ENCODE peak calls at places on chromosomes 5 and 9, in nine cellular contexts. Q is BE2C; J is dorsolateral prefrontal cortex; T is stomach; Z is NCI-H2029 treated with DMSO at 0.1 percent for 48 hours; P is C1 segment of cervical spinal cord; N is ovary; R is T-helper 2 cell treated with Interferon-gamma antibody and Interleukin-4, amounts not matched to agents 5 μg/mL and 100 μg/mL, for 36 hours; E is non-pigmented ciliary epithelial cell. K is an unnamed sample.

GRCh38 chr5:175624362-175624761 is 33.5 kb upstream of the HRH2 start:
- DNase-seq in Q (no peak), J (no peak), T (no peak), Z (no peak), P (no peak), N (no peak), R (no peak), E (no peak), K (no peak)

GRCh38 chr5:138543730-138544104 is 681 bp upstream of the ETF1 start:
- DNase-seq in Q (peak; percentile 79), J (no peak), T (no peak), Z (no peak), P (no peak), N (no peak), R (no peak), E (no peak), K (no peak)

GRCh38 chr5:54217826-54218503 is 92.4 kb downstream of the ARL15 start:
- DNase-seq in Q (peak; percentile 36), J (no peak), T (peak; percentile 27), Z (peak; percentile 89), P (no peak), N (peak; percentile 45), R (no peak), E (peak; percentile 35), K (no peak)

GRCh38 chr5:148850836-148851235 is 24.4 kb downstream of the ADRB2 start:
- DNase-seq in Q (no peak), J (no peak), T (no peak), Z (no peak), P (no peak), N (no peak), R (no peak), E (no peak), K (no peak)

GRCh38 chr5:135235002-135235401 is 164.0 kb downstream of the MACROH2A1 start:
- DNase-seq in Q (peak; percentile 5), J (no peak), T (no peak), Z (no peak), P (no peak), N (no peak), R (no peak), E (no peak), K (no peak)

GRCh38 chr9:5231212-5231611 is at the start of gene INSL4:
- DNase-seq in Q (no peak), J (no peak), T (no peak), Z (no peak), P (no peak), N (no peak), R (no peak), E (peak; percentile 8), K (no peak)

GRCh38 chr5:3605298-3606010 is 9.8 kb downstream of the IRX1 start:
- DNase-seq in Q (no peak), J (no peak), T (no peak), Z (no peak), P (no peak), N (no peak), R (no peak), E (no peak), K (no peak)

GRCh38 chr5:167389537-167389936 is 901.9 kb upstream of the WWC1 start:
- DNase-seq in Q (no peak), J (no peak), T (no peak), Z (no peak), P (no peak), N (no peak), R (no peak), E (peak; percentile 1), K (no peak)

GRCh38 chr5:86909896-86910295 is 292.2 kb downstream of the COX7C start:
- DNase-seq in Q (no peak), J (no peak), T (no peak), Z (no peak), P (no peak), N (no peak), R (no peak), E (no peak), K (no peak)

GRCh38 chr9:21661626-21662025 is 140.8 kb upstream of the MTAP start:
- DNase-seq in Q (no peak), J (no peak), T (no peak), Z (no peak), P (no peak), N (no peak), R (no peak), E (no peak), K (no peak)

GRCh38 chr9:81393985-81394811 is 295.1 kb downstream of the TLE1 start:
- DNase-seq in Q (no peak), J (no peak), T (no peak), Z (peak; percentile 17), P (no peak), N (no peak), R (no peak), E (no peak), K (no peak)

GRCh38 chr5:130836729-130837660 is 328.1 kb downstream of the HINT1 start:
- DNase-seq in Q (no peak), J (no peak), T (no peak), Z (peak; percentile 23), P (no peak), N (no peak), R (no peak), E (no peak), K (no peak)

GRCh38 chr9:124372038-124372437 is 43.2 kb downstream of the PSMB7 start:
- DNase-seq in Q (no peak), J (no peak), T (no peak), Z (no peak), P (no peak), N (no peak), R (no peak), E (no peak), K (no peak)

GRCh38 chr9:116327702-116328440 is 174.3 kb downstream of the PAPPA start:
- DNase-seq in Q (no peak), J (no peak), T (no peak), Z (no peak), P (no peak), N (no peak), R (no peak), E (peak; percentile 13), K (no peak)

GRCh38 chr9:89138463-89139390 is 39.9 kb downstream of the SHC3 start:
- DNase-seq in Q (no peak), J (no peak), T (no peak), Z (no peak), P (no peak), N (no peak), R (no peak), E (no peak), K (no peak)

GRCh38 chr5:67347821-67348220 is 151.2 kb upstream of the CD180 start:
- DNase-seq in Q (no peak), J (no peak), T (no peak), Z (no peak), P (no peak), N (no peak), R (no peak), E (no peak), K (no peak)

GRCh38 chr9:92206490-92206889 is 87.0 kb downstream of the IARS1 start:
- DNase-seq in Q (no peak), J (no peak), T (no peak), Z (no peak), P (no peak), N (no peak), R (no peak), E (no peak), K (no peak)

GRCh38 chr5:61964199-61964598 is 341.8 kb upstream of the KIF2A start:
- DNase-seq in Q (no peak), J (no peak), T (no peak), Z (no peak), P (no peak), N (no peak), R (no peak), E (no peak), K (no peak)

GRCh38 chr5:107474724-107475489 is 195.8 kb downstream of the EFNA5 start:
- DNase-seq in Q (no peak), J (no peak), T (no peak), Z (no peak), P (no peak), N (no peak), R (no peak), E (no peak), K (no peak)

GRCh38 chr5:137834498-137834897 is 33.2 kb upstream of the MYOT start:
- DNase-seq in Q (no peak), J (no peak), T (no peak), Z (no peak), P (no peak), N (no peak), R (no peak), E (no peak), K (no peak)

GRCh38 chr5:175246242-175246891 is 197.6 kb downstream of the DRD1 start:
- DNase-seq in Q (no peak), J (peak; percentile 35), T (no peak), Z (no peak), P (no peak), N (no peak), R (peak; percentile 6), E (peak; percentile 88), K (no peak)

GRCh38 chr9:122379340-122379739 is 8.5 kb downstream of the PTGS1 start:
- DNase-seq in Q (no peak), J (no peak), T (no peak), Z (no peak), P (no peak), N (no peak), R (no peak), E (no peak), K (no peak)

GRCh38 chr9:87944096-87944495 is 26.3 kb downstream of the SPATA31C1 start:
- DNase-seq in Q (no peak), J (no peak), T (no peak), Z (no peak), P (no peak), N (no peak), R (no peak), E (no peak), K (no peak)

GRCh38 chr9:120436937-120437592 is 142.9 kb downstream of the CDK5RAP2 start:
- DNase-seq in Q (no peak), J (no peak), T (peak; percentile 36), Z (no peak), P (no peak), N (no peak), R (no peak), E (no peak), K (no peak)

GRCh38 chr9:33818832-33819500 is 2.0 kb downstream of the UBE2R2 start:
- DNase-seq in Q (no peak), J (no peak), T (no peak), Z (no peak), P (no peak), N (no peak), R (no peak), E (no peak), K (no peak)

GRCh38 chr5:167899490-167899889 is 392.0 kb upstream of the WWC1 start:
- DNase-seq in Q (no peak), J (no peak), T (no peak), Z (no peak), P (no peak), N (no peak), R (no peak), E (peak; percentile 55), K (no peak)

GRCh38 chr9:20512106-20512505 is 110.2 kb downstream of the MLLT3 start:
- DNase-seq in Q (no peak), J (no peak), T (no peak), Z (no peak), P (no peak), N (no peak), R (no peak), E (peak; percentile 44), K (no peak)

GRCh38 chr5:135149956-135150723 is 116.1 kb upstream of the PITX1 start:
- DNase-seq in Q (no peak), J (no peak), T (no peak), Z (no peak), P (no peak), N (no peak), R (no peak), E (no peak), K (no peak)

GRCh38 chr5:14270212-14270702 is 127.1 kb downstream of the TRIO start:
- DNase-seq in Q (peak; percentile 59), J (no peak), T (no peak), Z (peak; percentile 76), P (no peak), N (peak; percentile 54), R (no peak), E (peak; percentile 35), K (no peak)

GRCh38 chr5:154587123-154587725 is 109.2 kb upstream of the HAND1 start:
- DNase-seq in Q (no peak), J (no peak), T (no peak), Z (no peak), P (no peak), N (no peak), R (no peak), E (no peak), K (no peak)

GRCh38 chr5:80255425-80255751 is 460 bp downstream of the SERINC5 start:
- DNase-seq in Q (peak; percentile 78), J (peak; percentile 54), T (peak; percentile 73), Z (no peak), P (peak; percentile 74), N (peak; percentile 61), R (no peak), E (no peak), K (peak; percentile 92)